ENCODE peak calls at places on chromosomes 7 and 10, in six cellular contexts. Y is endothelial cell of umbilical vein, T is esophagus squamous epithelium, M is Peyer's patch, V is stomach, G is gastrocnemius medialis. L is an unnamed sample. For H3K4me1, the result is how much of the 10 kb centered on the place peaks cover.

GRCh38 chr7:81577642-81578349 is 192.1 kb downstream of the HGF start:
- DNase-seq in V (no peak), Y (no peak), M (no peak), G (no peak), T (no peak), L (no peak)

GRCh38 chr7:26326211-26326610 is 34.5 kb downstream of the SNX10 start:
- DNase-seq in Y (no peak), M (no peak), G (no peak), T (no peak), V (no peak), L (no peak)

GRCh38 chr10:6300106-6300783 is 97.5 kb downstream of the PFKFB3 start:
- DNase-seq in G (no peak), Y (no peak), T (no peak), V (no peak), M (no peak), L (no peak)

GRCh38 chr10:71554671-71555070 is 158.0 kb downstream of the CDH23 start:
- DNase-seq in M (no peak), G (no peak), V (no peak), T (no peak), Y (peak), L (no peak)

GRCh38 chr7:120547605-120548004 is 274.6 kb downstream of the KCND2 start:
- DNase-seq in T (no peak), Y (no peak), V (no peak), G (no peak), M (no peak), L (no peak)

GRCh38 chr10:76106611-76107010 is 675.2 kb downstream of the LRMDA start:
- DNase-seq in T (no peak), G (no peak), V (no peak), Y (no peak), M (no peak), L (no peak)

GRCh38 chr7:47535704-47536628 is 45.9 kb downstream of the TNS3 start:
- DNase-seq in V (no peak), G (no peak), T (no peak), Y (no peak), M (peak), L (no peak)

GRCh38 chr7:20152511-20152910 is 64.7 kb downstream of the MACC1 start:
- DNase-seq in T (no peak), Y (no peak), M (no peak), G (no peak), V (no peak), L (no peak)

GRCh38 chr7:45240926-45241325 is 83.3 kb downstream of the RAMP3 start:
- DNase-seq in T (no peak), M (no peak), V (no peak), G (no peak), Y (no peak), L (no peak)

GRCh38 chr7:150831851-150832250 is 20.5 kb upstream of the AOC1 start:
- DNase-seq in G (no peak), M (no peak), T (no peak), Y (no peak), V (no peak), L (no peak)

GRCh38 chr10:110802090-110802489 is 69.6 kb upstream of the PDCD4 start:
- DNase-seq in V (no peak), M (no peak), T (no peak), G (no peak), Y (no peak), L (no peak)

GRCh38 chr7:17369686-17370426 is 71.4 kb downstream of the AHR start:
- DNase-seq in V (no peak), T (no peak), G (no peak), Y (no peak), M (no peak), L (peak)

GRCh38 chr10:3807928-3808496 is 23.0 kb upstream of the KLF6 start:
- DNase-seq in M (no peak), T (no peak), V (no peak), Y (no peak), G (peak), L (no peak)
- H3K4me1 ChIP-seq in M (half or more), T (under half), V (half or more), Y (half or more), G (half or more), L (under half)

GRCh38 chr10:3852147-3852904 is 67.3 kb upstream of the KLF6 start:
- DNase-seq in M (peak), Y (peak), G (peak), T (no peak), V (peak), L (peak)
- TF ChIP-seq POLR2A in M (peak), Y (no peak), G (peak), T (no peak), V (no peak), L (no peak)

GRCh38 chr7:148332191-148332590 is 258.4 kb upstream of the C7orf33 start:
- DNase-seq in T (no peak), Y (no peak), V (no peak), G (no peak), M (no peak), L (no peak)
- H3K4me1 ChIP-seq in T (under half), Y (under half), V (under half), G (under half), M (under half), L (under half)

DNA sequence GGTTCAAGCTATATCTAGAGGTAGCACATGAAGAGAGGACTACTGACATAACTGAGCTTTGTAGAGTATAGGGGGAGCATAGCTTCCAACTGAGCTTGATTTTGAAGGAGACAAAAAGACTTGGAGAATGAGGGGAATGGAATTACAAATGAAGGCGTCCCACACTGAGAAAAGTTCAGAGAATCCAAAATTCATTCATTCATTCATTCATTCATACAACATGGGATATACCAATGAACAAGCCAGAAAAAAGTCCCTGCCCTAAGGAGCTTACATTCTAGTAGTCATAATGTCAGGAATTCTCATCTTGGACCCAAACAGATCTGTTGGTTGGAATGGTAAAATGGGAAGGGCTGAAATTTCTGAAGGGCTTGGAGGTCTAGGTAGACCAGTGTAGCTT is 62.0 kb downstream of the ENTPD1 start:
- DNase-seq in T (no peak), G (no peak), Y (no peak), M (no peak), V (no peak), L (no peak)
- TF ChIP-seq POLR2A in T (no peak), G (no peak), Y (no peak), M (no peak), V (no peak), L (no peak)

DNA sequence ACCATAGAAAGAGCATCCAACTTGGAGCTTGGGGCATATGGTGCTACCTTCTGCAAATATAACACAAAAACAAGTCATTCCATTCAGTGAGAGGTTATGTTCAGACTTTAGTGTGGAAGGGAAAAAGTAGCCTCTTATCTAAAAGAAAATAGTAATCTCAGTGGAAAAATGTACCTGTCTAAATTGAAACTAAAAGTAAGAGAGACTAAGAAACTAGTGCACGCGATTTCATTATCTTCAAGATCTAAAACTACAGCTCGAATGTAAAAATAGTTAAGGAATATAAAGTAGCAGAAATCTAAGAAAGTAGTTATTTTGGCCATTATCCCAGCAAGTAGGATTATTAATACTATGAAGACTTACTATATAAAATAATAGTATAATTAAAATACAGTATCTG is 233.0 kb upstream of the PPP1R3A start:
- DNase-seq in V (no peak), G (no peak), T (no peak), Y (no peak), M (no peak), L (no peak)
- H3K4me1 ChIP-seq in V (under half), G (under half), T (under half), Y (under half), M (under half), L (under half)

GRCh38 chr10:102064868-102065560 is at the start of gene HPS6:
- DNase-seq in G (peak), M (peak), V (peak), Y (peak), T (no peak), L (peak)
- TF ChIP-seq POLR2A in G (peak), M (peak), V (no peak), Y (peak), T (peak), L (no peak)

GRCh38 chr7:28068811-28069216 is 111.8 kb downstream of the JAZF1 start:
- DNase-seq in M (no peak), V (no peak), Y (no peak), G (no peak), T (no peak), L (no peak)

GRCh38 chr7:28065308-28065707 is 115.3 kb downstream of the JAZF1 start:
- DNase-seq in Y (no peak), V (no peak), T (no peak), M (no peak), G (no peak), L (no peak)

GRCh38 chr7:28069788-28070187 is 110.8 kb downstream of the JAZF1 start:
- DNase-seq in M (no peak), T (no peak), G (no peak), Y (no peak), V (no peak), L (peak)

GRCh38 chr7:28065721-28066285 is 114.8 kb downstream of the JAZF1 start:
- DNase-seq in G (no peak), V (no peak), M (no peak), T (no peak), Y (no peak), L (no peak)

GRCh38 chr7:28067171-28067570 is 113.4 kb downstream of the JAZF1 start:
- DNase-seq in V (no peak), T (no peak), G (no peak), Y (no peak), M (no peak), L (no peak)
- H3K4me1 ChIP-seq in V (under half), T (under half), G (under half), Y (under half), M (under half), L (under half)

DNA sequence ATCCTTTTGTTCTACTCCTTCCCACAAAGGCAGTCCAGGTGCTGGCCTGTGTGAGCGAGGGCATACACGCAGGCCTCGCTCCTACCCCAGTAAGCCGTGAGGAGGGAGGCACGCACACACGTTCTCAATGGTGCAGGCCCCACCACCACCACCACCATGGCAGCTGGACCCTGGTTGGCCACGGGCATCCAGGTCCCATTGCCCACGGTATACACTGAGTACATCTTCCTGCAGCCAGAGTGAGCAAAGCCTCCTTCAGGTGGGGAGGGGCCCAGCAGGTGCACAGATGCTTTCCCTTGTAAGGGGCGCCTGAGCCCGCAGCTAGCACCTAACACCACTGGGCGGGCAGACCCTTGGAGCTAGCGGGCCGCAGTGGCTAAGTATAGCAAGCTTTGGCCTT is 373.3 kb upstream of the MKI67 start:
- DNase-seq in M (no peak), T (no peak), G (no peak), Y (no peak), V (no peak), L (no peak)
- TF ChIP-seq POLR2A in M (no peak), T (no peak), G (no peak), Y (no peak), V (no peak), L (no peak)

GRCh38 chr7:100478966-100479660 is at the start of gene TSC22D4:
- DNase-seq in M (peak), G (peak), Y (peak), V (peak), T (peak), L (peak)

GRCh38 chr7:100476903-100477870 is 1.8 kb downstream of the TSC22D4 start:
- DNase-seq in V (no peak), T (no peak), M (no peak), G (no peak), Y (peak), L (peak)

GRCh38 chr7:100476108-100476780 is 2.8 kb downstream of the TSC22D4 start:
- DNase-seq in Y (no peak), T (no peak), G (no peak), V (no peak), M (no peak), L (no peak)

GRCh38 chr7:100475549-100475948 is 3.5 kb downstream of the TSC22D4 start:
- DNase-seq in Y (no peak), V (no peak), G (no peak), M (no peak), T (no peak), L (peak)

GRCh38 chr7:100477871-100478248 is 1.2 kb downstream of the TSC22D4 start:
- DNase-seq in G (no peak), M (no peak), V (no peak), T (no peak), Y (no peak), L (no peak)
- H3K4me1 ChIP-seq in G (under half), M (under half), V (half or more), T (under half), Y (under half), L (half or more)

GRCh38 chr10:31759816-31760626 is 168.6 kb downstream of the ARHGAP12 start:
- DNase-seq in Y (peak), G (peak), M (peak), V (peak), T (peak), L (peak)

GRCh38 chr10:31757374-31757773 is 171.3 kb downstream of the ARHGAP12 start:
- DNase-seq in V (no peak), T (no peak), G (no peak), M (no peak), Y (no peak), L (no peak)

GRCh38 chr10:31757831-31758230 is 170.8 kb downstream of the ARHGAP12 start:
- DNase-seq in M (no peak), V (no peak), T (no peak), G (no peak), Y (no peak), L (no peak)

GRCh38 chr10:31759124-31759798 is 169.4 kb downstream of the ARHGAP12 start:
- DNase-seq in M (peak), V (peak), T (no peak), G (no peak), Y (peak), L (no peak)

DNA sequence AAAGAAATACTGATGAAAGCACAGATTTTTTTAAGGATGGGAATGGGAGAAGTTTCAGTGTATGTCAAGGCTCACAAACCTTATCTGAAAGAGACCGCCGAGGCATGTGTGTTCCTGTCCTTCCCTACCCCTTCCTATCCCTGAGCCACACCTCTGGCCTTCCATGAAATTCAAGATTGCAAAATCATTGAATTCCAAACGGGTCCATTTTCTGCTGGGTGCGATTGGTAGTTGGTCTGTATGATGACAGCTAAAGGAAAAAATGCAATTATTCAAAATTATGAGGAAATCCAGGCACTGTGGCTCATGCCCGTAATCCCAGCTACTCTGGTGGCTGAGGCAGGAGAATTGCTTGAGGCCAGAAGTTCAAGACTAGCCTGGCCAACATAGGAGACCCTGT is 170.1 kb downstream of the ARHGAP12 start:
- DNase-seq in M (no peak), Y (no peak), T (no peak), G (no peak), V (no peak), L (no peak)
- TF ChIP-seq POLR2A in M (no peak), Y (no peak), T (no peak), G (no peak), V (no peak), L (no peak)

L was measured in testis.